ENCODE peak calls at places on chromosomes 11 and 22, in five cellular contexts. O, L, I, E and W are unnamed samples.

GRCh38 chr11:65477271-65478029 is 21.4 kb upstream of the MALAT1 start:
- DNase-seq in O (no peak), L (peak), I (peak), E (peak), W (peak)

GRCh38 chr22:39092111-39092867 is 4.8 kb upstream of the APOBEC3H start:
- DNase-seq in O (no peak), L (no peak), I (no peak), E (no peak), W (no peak)

GRCh38 chr22:41976070-41976901 is 7.0 kb downstream of the SEPTIN3 start:
- DNase-seq in O (no peak), L (peak), I (no peak), E (no peak), W (peak)

GRCh38 chr11:6319001-6319878 is 1.1 kb downstream of the CAVIN3 start:
- DNase-seq in O (no peak), L (peak), I (no peak), E (no peak), W (no peak)

GRCh38 chr11:54985731-54986130 is 276.2 kb upstream of the TRIM48 start:
- DNase-seq in O (no peak), L (no peak), I (no peak), E (no peak), W (no peak)

GRCh38 chr11:31325162-31325561 is 44.4 kb downstream of the DCDC1 start:
- DNase-seq in O (no peak), L (no peak), I (no peak), E (no peak), W (no peak)

GRCh38 chr22:44752285-44753188 is at the start of gene ARHGAP8:
- DNase-seq in O (no peak), L (peak), I (no peak), E (no peak), W (peak)

GRCh38 chr11:19793356-19793755 is 80.7 kb downstream of the NAV2 start:
- DNase-seq in O (no peak), L (no peak), I (no peak), E (no peak), W (no peak)

GRCh38 chr22:40757071-40757470 is 62.1 kb downstream of the SLC25A17 start:
- DNase-seq in O (no peak), L (no peak), I (no peak), E (no peak), W (no peak)

GRCh38 chr11:126485021-126485781 is 129.7 kb downstream of the ST3GAL4 start:
- DNase-seq in O (no peak), L (no peak), I (no peak), E (no peak), W (no peak)

GRCh38 chr11:16346975-16347374 is 9.4 kb downstream of the SOX6 start:
- DNase-seq in O (no peak), L (no peak), I (no peak), E (no peak), W (peak)

GRCh38 chr11:75583710-75584658 is 21.9 kb downstream of the SERPINH1 start:
- DNase-seq in O (no peak), L (peak), I (no peak), E (no peak), W (peak)

GRCh38 chr22:19275919-19276600 is 15.5 kb downstream of the CLTCL1 start:
- DNase-seq in O (no peak), L (peak), I (no peak), E (no peak), W (no peak)

GRCh38 chr11:123653405-123653996 is 923 bp downstream of the SCN3B start:
- DNase-seq in O (no peak), L (no peak), I (no peak), E (peak), W (no peak)

GRCh38 chr22:38758276-38758945 is 2.6 kb upstream of the SUN2 start:
- DNase-seq in O (no peak), L (no peak), I (no peak), E (no peak), W (no peak)

GRCh38 chr11:64102005-64102738 is 63.7 kb downstream of the MACROD1 start:
- DNase-seq in O (no peak), L (no peak), I (no peak), E (no peak), W (no peak)

GRCh38 chr11:102666331-102666957 is 39.1 kb downstream of the MMP27 start:
- DNase-seq in O (no peak), L (no peak), I (peak), E (peak), W (peak)

DNA sequence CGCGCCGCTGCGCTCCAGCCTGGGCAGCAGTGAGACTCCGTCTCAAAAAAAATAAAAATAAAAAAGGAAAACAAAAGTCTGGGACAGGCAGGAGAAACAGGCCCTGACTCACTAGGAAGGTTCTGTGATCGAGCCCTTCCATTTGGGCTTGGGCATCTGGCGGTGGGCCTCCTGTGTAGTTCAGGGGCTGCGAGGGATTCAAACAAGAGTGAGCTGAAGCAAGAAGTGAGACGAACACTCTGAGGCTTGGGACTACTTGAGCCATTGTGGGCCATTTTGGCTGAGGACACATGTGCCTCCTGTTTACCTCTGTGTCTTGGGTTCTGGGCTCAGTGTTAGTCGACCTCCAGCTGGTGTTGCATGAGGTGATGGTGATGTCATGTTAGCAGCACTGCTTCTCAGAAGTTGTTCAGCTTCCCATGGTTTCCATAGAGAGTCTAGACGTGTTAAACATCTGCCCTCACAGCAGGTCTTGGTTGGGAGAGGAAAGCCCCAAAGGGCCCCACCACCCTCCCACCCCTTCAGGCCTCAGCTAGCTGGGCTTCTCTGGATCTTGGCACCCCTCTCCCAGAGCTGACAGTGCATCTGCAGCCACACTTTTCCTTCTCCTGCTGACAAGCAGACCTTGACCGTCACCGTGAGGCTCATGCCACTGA is 57.8 kb downstream of the MED15 start:
- DNase-seq in O (no peak), L (no peak), I (no peak), E (no peak), W (no peak)
- TF ChIP-seq SUZ12 in O (no peak), L (no peak), I (no peak), E (no peak), W (no peak)

GRCh38 chr11:132904566-132904965 is 627.7 kb downstream of the OPCML start:
- DNase-seq in O (no peak), L (no peak), I (no peak), E (no peak), W (no peak)

GRCh38 chr11:132898021-132898420 is 634.3 kb downstream of the OPCML start:
- DNase-seq in O (no peak), L (no peak), I (no peak), E (no peak), W (no peak)

GRCh38 chr11:132904091-132904490 is 628.2 kb downstream of the OPCML start:
- DNase-seq in O (no peak), L (no peak), I (no peak), E (no peak), W (no peak)

GRCh38 chr11:132898676-132899075 is 633.6 kb downstream of the OPCML start:
- DNase-seq in O (no peak), L (no peak), I (no peak), E (no peak), W (no peak)

GRCh38 chr11:132901638-132902610 is 630.4 kb downstream of the OPCML start:
- DNase-seq in O (no peak), L (no peak), I (no peak), E (no peak), W (no peak)
- TF ChIP-seq SUZ12 in O (no peak), L (no peak), I (no peak), E (no peak), W (no peak)

DNA sequence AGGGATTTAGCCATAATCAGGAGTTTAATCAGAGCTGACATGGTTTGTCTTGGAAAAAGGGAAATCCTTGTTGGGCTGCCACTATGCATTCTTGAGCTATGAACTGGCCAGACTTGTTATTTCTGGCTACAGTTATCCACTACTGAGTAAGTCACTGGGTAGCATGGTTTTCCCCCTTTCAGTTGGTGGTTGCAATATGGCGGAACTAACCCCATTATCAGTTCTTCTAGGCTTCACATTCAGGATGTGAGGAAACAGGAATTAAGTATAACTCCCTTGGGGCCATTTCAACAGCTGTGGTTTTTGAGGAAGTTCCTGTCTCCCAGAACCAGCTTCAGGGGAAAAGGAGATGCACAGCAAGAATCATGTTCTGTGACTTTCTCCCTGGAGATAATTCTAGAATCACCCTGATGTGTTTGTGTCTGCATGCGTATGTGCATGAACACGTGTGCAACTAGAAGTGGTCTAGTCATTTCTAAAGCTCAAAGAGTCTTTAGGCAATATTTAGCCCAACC is 103.0 kb upstream of the CD44 start:
- DNase-seq in O (peak), L (no peak), I (no peak), E (no peak), W (no peak)
- TF ChIP-seq SUZ12 in O (no peak), L (no peak), I (no peak), E (no peak), W (no peak)

GRCh38 chr11:118212781-118213565 is 11.8 kb downstream of the JAML start:
- DNase-seq in O (no peak), L (no peak), I (no peak), E (peak), W (no peak)
- TF ChIP-seq SUZ12 in O (no peak), L (no peak), I (no peak), E (no peak), W (no peak)

GRCh38 chr22:46537946-46538815 is 761 bp upstream of the CELSR1 start:
- DNase-seq in O (no peak), L (peak), I (no peak), E (no peak), W (no peak)
- TF ChIP-seq SUZ12 in O (no peak), L (peak), I (no peak), E (no peak), W (no peak)

GRCh38 chr11:108670381-108670930 is 5.6 kb downstream of the DDX10 start:
- DNase-seq in O (no peak), L (no peak), I (no peak), E (no peak), W (no peak)

GRCh38 chr11:108669711-108670110 is 4.8 kb downstream of the DDX10 start:
- DNase-seq in O (no peak), L (no peak), I (no peak), E (no peak), W (no peak)

GRCh38 chr11:108666373-108666772 is 1.5 kb downstream of the DDX10 start:
- DNase-seq in O (no peak), L (no peak), I (peak), E (no peak), W (no peak)

GRCh38 chr11:108669261-108669660 is 4.4 kb downstream of the DDX10 start:
- DNase-seq in O (no peak), L (no peak), I (no peak), E (no peak), W (no peak)

DNA sequence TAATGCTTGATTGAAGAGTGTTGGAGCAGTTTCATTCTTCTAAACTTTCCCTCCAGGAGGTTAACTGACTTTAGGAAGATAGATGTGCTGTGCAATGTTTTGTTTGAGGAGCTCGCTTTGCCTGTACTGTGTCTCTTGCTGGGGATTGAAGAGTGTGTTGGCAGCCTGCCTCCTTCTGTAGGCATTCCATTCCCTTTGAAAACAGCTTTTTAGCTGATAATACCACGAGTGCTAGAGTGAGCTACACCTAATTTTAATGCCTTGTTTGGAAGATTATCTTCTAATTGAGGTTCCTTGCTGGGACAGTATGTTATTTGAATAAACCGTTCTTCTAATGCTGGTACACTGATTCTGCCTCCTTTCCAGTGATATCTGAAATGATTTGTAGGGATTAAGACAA is 7.2 kb downstream of the DDX10 start:
- DNase-seq in O (no peak), L (no peak), I (no peak), E (no peak), W (no peak)
- TF ChIP-seq SUZ12 in O (no peak), L (no peak), I (no peak), E (no peak), W (no peak)